ENCODE peak calls at places on chromosomes 2 and 18, in eight cellular contexts. S, A, K, Y, E, M, U and Q are unnamed samples. For H3K4me1, the result is how much of the 10 kb centered on the place peaks cover.

GRCh38 chr18:41767960-41768359 is 187.1 kb upstream of the PIK3C3 start:
- DNase-seq in S (peak), A (no peak), K (no peak), Y (no peak), E (no peak), M (no peak), U (peak), Q (no peak)

GRCh38 chr2:68031546-68032160 is 31.2 kb downstream of the C1D start:
- DNase-seq in S (peak), A (peak), K (no peak), Y (no peak), E (peak), M (no peak), U (peak), Q (peak)

GRCh38 chr18:79519751-79520472 is 124.2 kb downstream of the NFATC1 start:
- DNase-seq in S (peak), A (no peak), K (peak), Y (no peak), E (peak), M (peak), U (peak), Q (no peak)

GRCh38 chr18:47997338-47997780 is 66.9 kb upstream of the SMAD2 start:
- DNase-seq in S (no peak), A (peak), K (no peak), Y (no peak), E (no peak), M (no peak), U (no peak), Q (no peak)

GRCh38 chr18:45820144-45820745 is 5.2 kb upstream of the SIGLEC15 start:
- DNase-seq in S (no peak), A (peak), K (no peak), Y (no peak), E (no peak), M (no peak), U (no peak), Q (no peak)

GRCh38 chr2:43524180-43524965 is 71.5 kb downstream of the THADA start:
- DNase-seq in S (peak), A (peak), K (no peak), Y (no peak), E (no peak), M (no peak), U (no peak), Q (no peak)

GRCh38 chr2:241351640-241352031 is 4.4 kb upstream of the FARP2 start:
- DNase-seq in S (peak), A (no peak), K (no peak), Y (no peak), E (no peak), M (no peak), U (no peak), Q (peak)

GRCh38 chr2:102278720-102279390 is 32.5 kb upstream of the IL1RL1 start:
- DNase-seq in S (no peak), A (no peak), K (no peak), Y (no peak), E (no peak), M (no peak), U (peak), Q (no peak)

GRCh38 chr2:39123436-39123999 is 2.7 kb upstream of the SOS1 start:
- DNase-seq in S (no peak), A (no peak), K (no peak), Y (no peak), E (no peak), M (no peak), U (no peak), Q (no peak)

GRCh38 chr2:171154348-171154747 is 6.3 kb downstream of the TLK1 start:
- DNase-seq in S (no peak), A (no peak), K (no peak), Y (no peak), E (no peak), M (no peak), U (no peak), Q (peak)

GRCh38 chr2:171149986-171150693 is 10.6 kb downstream of the TLK1 start:
- DNase-seq in S (no peak), A (no peak), K (no peak), Y (no peak), E (no peak), M (no peak), U (no peak), Q (peak)

GRCh38 chr2:171147081-171147480 is 13.6 kb downstream of the TLK1 start:
- DNase-seq in S (no peak), A (no peak), K (no peak), Y (no peak), E (no peak), M (no peak), U (no peak), Q (no peak)

GRCh38 chr2:171149539-171149938 is 11.2 kb downstream of the TLK1 start:
- DNase-seq in S (no peak), A (no peak), K (no peak), Y (no peak), E (no peak), M (no peak), U (no peak), Q (no peak)

GRCh38 chr2:171150694-171151285 is 9.9 kb downstream of the TLK1 start:
- DNase-seq in S (no peak), A (no peak), K (no peak), Y (no peak), E (no peak), M (no peak), U (no peak), Q (no peak)
- H3K4me1 ChIP-seq in S (under half), A (under half), K (under half), Y (under half), E (under half), M (under half), U (under half), Q (under half)

GRCh38 chr2:231670892-231671616 is 37.3 kb upstream of the PTMA start:
- DNase-seq in S (peak), A (peak), K (peak), Y (no peak), E (no peak), M (no peak), U (no peak), Q (peak)
- H3K4me3 ChIP-seq in S (no peak), A (peak), K (no peak), Y (peak), E (no peak), M (no peak), U (no peak), Q (no peak)

DNA sequence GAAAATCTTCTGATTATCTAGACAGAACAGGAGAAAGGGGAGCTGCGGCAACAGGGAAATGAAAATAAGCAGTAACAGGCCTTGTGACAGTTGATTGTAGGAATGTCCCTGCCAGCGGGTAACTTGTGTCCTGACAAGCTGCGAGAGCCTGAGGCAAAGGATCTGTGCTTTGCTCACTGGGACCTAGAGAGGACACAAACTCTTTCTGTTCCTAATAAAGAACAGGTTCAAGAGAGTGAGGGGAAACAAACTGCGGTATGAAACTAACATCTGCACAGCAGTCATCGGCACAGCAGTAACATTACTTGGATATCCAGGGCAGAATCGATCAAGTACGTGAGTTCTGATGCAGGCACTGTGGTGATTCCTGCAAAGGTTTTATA is 103.8 kb upstream of the THOC1 start:
- DNase-seq in S (no peak), A (no peak), K (no peak), Y (no peak), E (no peak), M (no peak), U (peak), Q (no peak)
- H3K4me1 ChIP-seq in S (under half), A (under half), K (under half), Y (under half), E (under half), M (under half), U (under half), Q (under half)

DNA sequence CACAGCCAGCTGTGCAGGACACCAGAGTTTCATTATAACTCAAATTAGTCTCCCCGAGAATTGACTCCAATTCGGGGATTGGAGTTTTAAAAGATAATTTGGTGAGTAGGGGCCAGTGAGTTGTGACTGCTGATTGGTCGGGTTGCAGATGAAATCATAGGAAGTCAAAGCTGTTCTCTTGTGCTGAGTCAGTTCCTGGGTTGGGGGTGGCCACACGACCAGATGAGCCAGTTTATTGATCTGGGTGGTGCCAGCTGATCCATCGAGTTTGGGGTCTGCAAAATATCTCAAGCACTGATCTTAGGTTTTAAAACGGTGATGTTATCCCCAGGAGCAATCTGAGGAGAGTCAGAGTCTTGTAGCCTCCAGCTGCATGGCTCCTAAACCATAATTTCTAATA is 82.7 kb upstream of the SLC66A3 start:
- DNase-seq in S (no peak), A (no peak), K (no peak), Y (no peak), E (no peak), M (no peak), U (no peak), Q (no peak)
- H3K4me3 ChIP-seq in S (no peak), A (no peak), K (no peak), Y (no peak), E (no peak), M (no peak), U (no peak), Q (no peak)

DNA sequence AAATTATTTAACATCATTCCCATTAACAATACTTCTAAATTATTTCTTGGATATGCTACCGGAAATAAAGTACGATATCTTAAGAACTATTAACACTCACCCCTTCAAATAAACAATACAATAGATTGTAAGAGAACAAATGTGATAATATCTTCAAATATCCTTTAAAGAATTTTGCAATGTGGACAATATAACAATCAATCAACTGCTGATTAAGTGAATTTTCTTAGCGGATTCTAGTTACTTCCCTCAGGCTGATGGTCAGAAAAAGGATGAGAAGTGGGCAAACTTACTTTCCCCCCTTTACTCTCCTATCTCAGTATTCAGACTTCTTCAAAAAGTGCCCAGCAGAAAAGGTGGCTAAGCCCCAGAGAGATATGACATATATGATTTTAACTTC is 10.8 kb downstream of the NFE2L2 start:
- DNase-seq in S (no peak), A (no peak), K (no peak), Y (no peak), E (no peak), M (no peak), U (no peak), Q (no peak)
- H3K4me1 ChIP-seq in S (half or more), A (half or more), K (half or more), Y (half or more), E (under half), M (half or more), U (half or more), Q (under half)

DNA sequence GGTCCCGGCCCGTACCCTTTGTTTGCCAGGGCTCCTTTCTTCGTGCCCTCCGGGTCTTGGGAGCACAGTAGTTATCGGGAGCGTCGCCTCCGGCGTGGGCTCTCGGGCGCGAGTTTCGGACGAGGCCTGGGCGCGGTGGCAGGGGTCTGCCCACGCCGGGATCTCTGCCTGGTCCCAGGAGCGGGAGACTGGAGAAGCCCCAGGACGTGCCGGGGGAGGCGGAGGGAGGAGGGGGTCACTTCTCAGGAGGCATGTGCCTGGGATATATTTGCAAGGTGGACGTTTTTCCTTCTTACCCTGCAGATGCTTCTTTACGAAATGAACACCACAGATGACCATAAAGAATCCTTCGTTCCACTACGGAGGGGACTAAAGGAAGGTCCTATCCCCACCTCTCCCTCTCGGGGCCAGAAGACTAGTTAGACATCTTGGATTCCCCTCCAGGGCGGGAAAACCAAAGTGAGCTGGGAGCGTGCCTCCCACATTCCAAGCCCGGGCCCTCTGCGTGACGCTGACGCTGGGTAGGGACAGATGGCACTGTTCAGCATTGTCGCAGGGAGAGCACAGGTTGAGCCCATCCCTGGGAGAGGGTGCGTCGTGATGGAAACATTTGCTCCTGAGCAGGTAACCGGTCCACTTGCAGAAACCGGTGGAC is 483 bp upstream of the FHL2 start:
- DNase-seq in S (no peak), A (no peak), K (no peak), Y (peak), E (no peak), M (no peak), U (no peak), Q (peak)
- H3K4me3 ChIP-seq in S (peak), A (no peak), K (peak), Y (peak), E (peak), M (peak), U (peak), Q (peak)

DNA sequence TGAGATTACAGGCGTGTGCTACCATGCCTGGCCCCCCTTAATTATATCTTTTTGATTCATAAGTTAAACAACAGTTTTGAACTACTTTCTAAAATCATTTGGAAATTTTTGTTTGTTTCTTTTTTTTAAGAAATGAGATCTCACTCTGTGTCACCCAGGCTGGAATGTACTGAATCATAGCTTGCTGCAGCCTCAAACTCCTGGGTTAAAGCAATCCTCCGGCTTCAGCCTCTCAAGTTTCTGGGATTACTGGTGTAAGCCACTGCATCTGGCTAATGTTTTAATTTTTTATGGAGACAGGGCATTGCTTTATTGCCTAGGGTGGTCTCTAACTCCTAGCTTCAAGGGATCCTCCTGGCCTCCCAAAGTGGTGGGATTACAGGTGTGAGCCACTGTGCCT is 71.5 kb downstream of the BABAM2 start:
- DNase-seq in S (no peak), A (no peak), K (no peak), Y (no peak), E (no peak), M (no peak), U (peak), Q (no peak)
- H3K4me1 ChIP-seq in S (under half), A (under half), K (under half), Y (under half), E (under half), M (under half), U (half or more), Q (under half)